ENCODE peak calls at places on chromosomes 13 and 19, in five cellular contexts. One of them, this sample, is unnamed.

GRCh38 chr19:9673912-9674668 is 810 bp downstream of the ZNF562 start:
- DNase-seq in CD4-positive, alpha-beta memory T cell: no peak
- DNase-seq in erythroblast: peak; percentile 53
- DNase-seq in stimulated activated CD4-positive, alpha-beta T cell treated with anti-CD3 and anti-CD28 coated beads, Interleukin-1b, Interleukin-23, amount 100 ng/mL, for 48 hours: peak; percentile 24
- DNase-seq in AG10803: no peak
- DNase-seq in this sample: peak; percentile 61

GRCh38 chr13:23866420-23867026 is 22.7 kb downstream of the MIPEP start:
- DNase-seq in CD4-positive, alpha-beta memory T cell: no peak
- DNase-seq in stimulated activated CD4-positive, alpha-beta T cell treated with anti-CD3 and anti-CD28 coated beads, Interleukin-1b, Interleukin-23, amount 100 ng/mL, for 48 hours: no peak
- DNase-seq in erythroblast: peak; percentile 87
- DNase-seq in AG10803: no peak
- DNase-seq in this sample: no peak

GRCh38 chr19:10919352-10920287 is 8.8 kb downstream of the YIPF2 start:
- DNase-seq in AG10803: no peak
- DNase-seq in stimulated activated CD4-positive, alpha-beta T cell treated with anti-CD3 and anti-CD28 coated beads, Interleukin-1b, Interleukin-23, amount 100 ng/mL, for 48 hours: no peak
- DNase-seq in erythroblast: no peak
- DNase-seq in CD4-positive, alpha-beta memory T cell: no peak
- DNase-seq in this sample: no peak

GRCh38 chr13:35720290-35720689 is 243.8 kb upstream of the MAB21L1 start:
- DNase-seq in stimulated activated CD4-positive, alpha-beta T cell treated with anti-CD3 and anti-CD28 coated beads, Interleukin-1b, Interleukin-23, amount 100 ng/mL, for 48 hours: no peak
- DNase-seq in AG10803: no peak
- DNase-seq in CD4-positive, alpha-beta memory T cell: no peak
- DNase-seq in erythroblast: no peak
- DNase-seq in this sample: no peak

GRCh38 chr19:4636151-4636717 is 3.1 kb upstream of the TNFAIP8L1 start:
- DNase-seq in AG10803: peak; percentile 35
- DNase-seq in CD4-positive, alpha-beta memory T cell: peak; percentile 71
- DNase-seq in erythroblast: peak; percentile 79
- DNase-seq in stimulated activated CD4-positive, alpha-beta T cell treated with anti-CD3 and anti-CD28 coated beads, Interleukin-1b, Interleukin-23, amount 100 ng/mL, for 48 hours: peak; percentile 65
- DNase-seq in this sample: peak; percentile 91

GRCh38 chr13:97335488-97336134 is 98.4 kb upstream of the RAP2A start:
- DNase-seq in AG10803: no peak
- DNase-seq in stimulated activated CD4-positive, alpha-beta T cell treated with anti-CD3 and anti-CD28 coated beads, Interleukin-1b, Interleukin-23, amount 100 ng/mL, for 48 hours: no peak
- DNase-seq in erythroblast: no peak
- DNase-seq in CD4-positive, alpha-beta memory T cell: no peak
- DNase-seq in this sample: no peak

GRCh38 chr13:20349564-20350379 is 117.7 kb upstream of the GJB6 start:
- DNase-seq in erythroblast: no peak
- DNase-seq in stimulated activated CD4-positive, alpha-beta T cell treated with anti-CD3 and anti-CD28 coated beads, Interleukin-1b, Interleukin-23, amount 100 ng/mL, for 48 hours: no peak
- DNase-seq in AG10803: no peak
- DNase-seq in CD4-positive, alpha-beta memory T cell: no peak
- DNase-seq in this sample: no peak

GRCh38 chr19:55526216-55527196 is 10.4 kb downstream of the SBK2 start:
- DNase-seq in CD4-positive, alpha-beta memory T cell: no peak
- DNase-seq in AG10803: peak; percentile 49
- DNase-seq in stimulated activated CD4-positive, alpha-beta T cell treated with anti-CD3 and anti-CD28 coated beads, Interleukin-1b, Interleukin-23, amount 100 ng/mL, for 48 hours: no peak
- DNase-seq in erythroblast: no peak
- DNase-seq in this sample: no peak

GRCh38 chr13:70842062-70842644 is 733.9 kb upstream of the KLHL1 start:
- DNase-seq in erythroblast: no peak
- DNase-seq in CD4-positive, alpha-beta memory T cell: no peak
- DNase-seq in AG10803: no peak
- DNase-seq in stimulated activated CD4-positive, alpha-beta T cell treated with anti-CD3 and anti-CD28 coated beads, Interleukin-1b, Interleukin-23, amount 100 ng/mL, for 48 hours: no peak
- DNase-seq in this sample: no peak

GRCh38 chr13:52112606-52113005 is 16.3 kb downstream of the NEK5 start:
- DNase-seq in stimulated activated CD4-positive, alpha-beta T cell treated with anti-CD3 and anti-CD28 coated beads, Interleukin-1b, Interleukin-23, amount 100 ng/mL, for 48 hours: no peak
- DNase-seq in erythroblast: no peak
- DNase-seq in AG10803: no peak
- DNase-seq in CD4-positive, alpha-beta memory T cell: no peak
- DNase-seq in this sample: no peak

GRCh38 chr13:92187378-92187989 is 789.1 kb downstream of the GPC5 start:
- DNase-seq in stimulated activated CD4-positive, alpha-beta T cell treated with anti-CD3 and anti-CD28 coated beads, Interleukin-1b, Interleukin-23, amount 100 ng/mL, for 48 hours: no peak
- DNase-seq in AG10803: peak; percentile 26
- DNase-seq in CD4-positive, alpha-beta memory T cell: peak; percentile 12
- DNase-seq in erythroblast: peak; percentile 53
- DNase-seq in this sample: peak; percentile 85

GRCh38 chr13:102550507-102550906 is 46.3 kb upstream of the TPP2 start:
- DNase-seq in CD4-positive, alpha-beta memory T cell: no peak
- DNase-seq in AG10803: no peak
- DNase-seq in stimulated activated CD4-positive, alpha-beta T cell treated with anti-CD3 and anti-CD28 coated beads, Interleukin-1b, Interleukin-23, amount 100 ng/mL, for 48 hours: no peak
- DNase-seq in erythroblast: no peak
- DNase-seq in this sample: no peak

GRCh38 chr19:30898353-30899103 is 450.7 kb downstream of the TSHZ3 start:
- DNase-seq in erythroblast: no peak
- DNase-seq in stimulated activated CD4-positive, alpha-beta T cell treated with anti-CD3 and anti-CD28 coated beads, Interleukin-1b, Interleukin-23, amount 100 ng/mL, for 48 hours: no peak
- DNase-seq in CD4-positive, alpha-beta memory T cell: no peak
- DNase-seq in AG10803: no peak
- DNase-seq in this sample: no peak

GRCh38 chr19:1833540-1833939 is 14.7 kb downstream of the REXO1 start:
- DNase-seq in stimulated activated CD4-positive, alpha-beta T cell treated with anti-CD3 and anti-CD28 coated beads, Interleukin-1b, Interleukin-23, amount 100 ng/mL, for 48 hours: no peak
- DNase-seq in CD4-positive, alpha-beta memory T cell: no peak
- DNase-seq in AG10803: no peak
- DNase-seq in erythroblast: no peak
- DNase-seq in this sample: no peak

GRCh38 chr19:48815870-48816501 is 5.2 kb upstream of the BCAT2 start:
- DNase-seq in CD4-positive, alpha-beta memory T cell: peak; percentile 32
- DNase-seq in erythroblast: no peak
- DNase-seq in stimulated activated CD4-positive, alpha-beta T cell treated with anti-CD3 and anti-CD28 coated beads, Interleukin-1b, Interleukin-23, amount 100 ng/mL, for 48 hours: no peak
- DNase-seq in AG10803: peak; percentile 45
- DNase-seq in this sample: peak; percentile 52

GRCh38 chr13:46641274-46642081 is 88.5 kb downstream of the LRCH1 start:
- DNase-seq in stimulated activated CD4-positive, alpha-beta T cell treated with anti-CD3 and anti-CD28 coated beads, Interleukin-1b, Interleukin-23, amount 100 ng/mL, for 48 hours: no peak
- DNase-seq in erythroblast: no peak
- DNase-seq in CD4-positive, alpha-beta memory T cell: no peak
- DNase-seq in AG10803: no peak
- DNase-seq in this sample: no peak

GRCh38 chr19:15249912-15250634 is 17.8 kb upstream of the EPHX3 start:
- DNase-seq in CD4-positive, alpha-beta memory T cell: no peak
- DNase-seq in stimulated activated CD4-positive, alpha-beta T cell treated with anti-CD3 and anti-CD28 coated beads, Interleukin-1b, Interleukin-23, amount 100 ng/mL, for 48 hours: no peak
- DNase-seq in AG10803: peak; percentile 94
- DNase-seq in erythroblast: no peak
- DNase-seq in this sample: no peak

GRCh38 chr19:29501816-29502580 is 23.8 kb upstream of the VSTM2B start:
- DNase-seq in erythroblast: no peak
- DNase-seq in CD4-positive, alpha-beta memory T cell: no peak
- DNase-seq in AG10803: no peak
- DNase-seq in stimulated activated CD4-positive, alpha-beta T cell treated with anti-CD3 and anti-CD28 coated beads, Interleukin-1b, Interleukin-23, amount 100 ng/mL, for 48 hours: no peak
- DNase-seq in this sample: no peak

GRCh38 chr19:5586300-5587070 is 18.7 kb upstream of the TINCR start:
- DNase-seq in CD4-positive, alpha-beta memory T cell: no peak
- DNase-seq in stimulated activated CD4-positive, alpha-beta T cell treated with anti-CD3 and anti-CD28 coated beads, Interleukin-1b, Interleukin-23, amount 100 ng/mL, for 48 hours: no peak
- DNase-seq in erythroblast: no peak
- DNase-seq in AG10803: no peak
- DNase-seq in this sample: no peak

This sample was measured in OCI-M1.